ENCODE peak calls at places on chromosomes 5 and 9, in five cellular contexts. J is stimulated activated CD8-positive, alpha-beta memory T cell treated with anti-CD3 and anti-CD28 coated beads, Interleukin-4, amount 100 ng/mL, for 48 hours; G is germinal center; B is HFFc6; N is WERI-Rb-1. M is an unnamed sample.

GRCh38 chr9:2411459-2412215 is 209.9 kb upstream of the VLDLR start:
- DNase-seq in N (no peak), J (no peak), B (peak), G (no peak), M (no peak)

GRCh38 chr9:78047106-78047505 is 15.5 kb upstream of the GNAQ start:
- DNase-seq in B (no peak), G (no peak), J (no peak), N (no peak), M (no peak)

GRCh38 chr9:123176230-123176629 is 92.2 kb downstream of the STRBP start:
- DNase-seq in N (no peak), G (no peak), B (peak), J (no peak), M (no peak)

GRCh38 chr5:6678385-6678784 is 34.8 kb upstream of the TENT4A start:
- DNase-seq in J (no peak), G (no peak), B (no peak), N (no peak), M (no peak)

GRCh38 chr5:16492398-16493175 is 27.0 kb upstream of the ZNF622 start:
- DNase-seq in N (peak), J (no peak), G (no peak), B (peak), M (peak)

GRCh38 chr9:20022410-20022809 is 233.6 kb upstream of the SLC24A2 start:
- DNase-seq in J (no peak), B (peak), N (no peak), G (no peak), M (no peak)

GRCh38 chr5:72597456-72597948 is 90.3 kb upstream of the ZNF366 start:
- DNase-seq in G (no peak), J (no peak), B (peak), N (no peak), M (no peak)

GRCh38 chr5:43773032-43773830 is 170.3 kb downstream of the NNT start:
- DNase-seq in N (no peak), G (no peak), B (peak), J (no peak), M (no peak)

GRCh38 chr9:3746296-3747275 is 220.8 kb upstream of the RFX3 start:
- DNase-seq in B (peak), G (no peak), J (peak), N (no peak), M (no peak)

GRCh38 chr5:139228201-139228796 is 30.1 kb upstream of the SIL1 start:
- DNase-seq in N (no peak), J (no peak), G (no peak), B (no peak), M (no peak)

GRCh38 chr9:133056533-133056932 is 5.2 kb upstream of the CEL start:
- DNase-seq in N (no peak), G (no peak), B (no peak), J (no peak), M (no peak)